ENCODE peak calls at places on chromosomes 13 and 19, in five cellular contexts. O is ovary, U is fibroblast of lung, Z is aorta, X is breast epithelium. A is an unnamed sample.

GRCh38 chr13:75685239-75685697 is 49.1 kb downstream of the LMO7 start:
- DNase-seq in O (no peak), U (peak; percentile 89), Z (no peak), X (peak; percentile 76), A (no peak)

GRCh38 chr13:23578411-23579071 is 8.3 kb downstream of the TNFRSF19 start:
- DNase-seq in O (peak; percentile 83), U (peak; percentile 70), Z (peak; percentile 85), X (peak; percentile 59), A (peak; percentile 75)

GRCh38 chr13:32905864-32906180 is 110.4 kb upstream of the KL start:
- DNase-seq in O (peak; percentile 41), U (peak; percentile 56), Z (peak; percentile 47), X (no peak), A (peak; percentile 10)

GRCh38 chr13:81017525-81018152 is 676.7 kb upstream of the SPRY2 start:
- DNase-seq in O (no peak), U (peak; percentile 27), Z (no peak), X (no peak), A (no peak)

GRCh38 chr19:45023048-45023447 is 15.8 kb upstream of the CLASRP start:
- DNase-seq in O (no peak), U (no peak), Z (no peak), X (no peak), A (no peak)

GRCh38 chr13:44078806-44079378 is 199.2 kb downstream of the LACC1 start:
- DNase-seq in O (no peak), U (no peak), Z (no peak), X (no peak), A (no peak)

GRCh38 chr13:50116430-50116973 is 101.3 kb downstream of the KCNRG start:
- DNase-seq in O (no peak), U (no peak), Z (no peak), X (no peak), A (no peak)

GRCh38 chr19:38388310-38389100 is at the start of gene SPRED3:
- DNase-seq in O (peak; percentile 53), U (peak; percentile 79), Z (peak; percentile 72), X (peak; percentile 37), A (no peak)

GRCh38 chr13:65594255-65594654 is 1635.9 kb downstream of the PCDH9 start:
- DNase-seq in O (no peak), U (peak; percentile 93), Z (no peak), X (no peak), A (no peak)

GRCh38 chr13:30109471-30110135 is 197.7 kb downstream of the KATNAL1 start:
- DNase-seq in O (no peak), U (no peak), Z (no peak), X (no peak), A (no peak)

GRCh38 chr13:30107536-30108136 is 199.7 kb downstream of the KATNAL1 start:
- DNase-seq in O (no peak), U (no peak), Z (peak; percentile 63), X (no peak), A (peak; percentile 17)

GRCh38 chr13:30107126-30107525 is 200.2 kb downstream of the KATNAL1 start:
- DNase-seq in O (no peak), U (no peak), Z (no peak), X (no peak), A (no peak)

GRCh38 chr13:30108913-30109237 is 198.5 kb downstream of the KATNAL1 start:
- DNase-seq in O (no peak), U (no peak), Z (no peak), X (peak; percentile 66), A (peak; percentile 93)

GRCh38 chr13:30108216-30108912 is 199.0 kb downstream of the KATNAL1 start:
- DNase-seq in O (no peak), U (no peak), Z (no peak), X (no peak), A (no peak)
- H3K27ac ChIP-seq in O (no peak overlapping the region), U (no peak overlapping the region), Z (no peak overlapping the region), X (peak overlapping the region; percentile 61), A (peak overlapping the region; percentile 78)

GRCh38 chr13:51588406-51588949 is 4.2 kb downstream of the WDFY2 start:
- DNase-seq in O (no peak), U (no peak), Z (no peak), X (no peak), A (no peak)
- H3K4me3 ChIP-seq in O (no peak overlapping the region), U (no peak overlapping the region), Z (no peak overlapping the region), X (no peak overlapping the region), A (no peak overlapping the region)

GRCh38 chr19:58398545-58398944 is 3.1 kb downstream of the RNF225 start:
- DNase-seq in O (no peak), U (no peak), Z (no peak), X (no peak), A (no peak)

GRCh38 chr19:58399903-58400637 is 4.6 kb downstream of the RNF225 start:
- DNase-seq in O (no peak), U (no peak), Z (peak; percentile 50), X (no peak), A (no peak)

GRCh38 chr19:58397533-58398037 is 2.1 kb downstream of the RNF225 start:
- DNase-seq in O (no peak), U (no peak), Z (peak; percentile 40), X (no peak), A (no peak)

GRCh38 chr19:58396691-58397532 is 1.5 kb downstream of the RNF225 start:
- DNase-seq in O (no peak), U (no peak), Z (peak; percentile 38), X (no peak), A (no peak)

GRCh38 chr19:58398087-58398486 is 2.6 kb downstream of the RNF225 start:
- DNase-seq in O (no peak), U (no peak), Z (no peak), X (no peak), A (no peak)
- H3K27me3 ChIP-seq in O (peaks cover 5% of the 10 kb centered on the region), U (no peaks in the 10 kb centered on the region), Z (no peaks in the 10 kb centered on the region), X (peaks cover 14% of the 10 kb centered on the region), A (peaks cover 29% of the 10 kb centered on the region)

GRCh38 chr13:61204025-61204424 is 211.6 kb downstream of the PCDH20 start:
- DNase-seq in O (no peak), U (no peak), Z (no peak), X (no peak), A (no peak)
- H3K27ac ChIP-seq in O (no peak overlapping the region), U (no peak overlapping the region), Z (no peak overlapping the region), X (no peak overlapping the region), A (no peak overlapping the region)

GRCh38 chr19:2199861-2200623 is 36.1 kb downstream of the PLEKHJ1 start:
- DNase-seq in O (no peak), U (no peak), Z (no peak), X (no peak), A (no peak)

GRCh38 chr19:2199215-2199614 is 35.5 kb downstream of the DOT1L start:
- DNase-seq in O (no peak), U (no peak), Z (no peak), X (no peak), A (no peak)

GRCh38 chr19:2195914-2196313 is 32.2 kb downstream of the DOT1L start:
- DNase-seq in O (no peak), U (no peak), Z (no peak), X (no peak), A (no peak)

GRCh38 chr19:2197270-2197669 is 33.5 kb downstream of the DOT1L start:
- DNase-seq in O (no peak), U (no peak), Z (no peak), X (no peak), A (no peak)

DNA sequence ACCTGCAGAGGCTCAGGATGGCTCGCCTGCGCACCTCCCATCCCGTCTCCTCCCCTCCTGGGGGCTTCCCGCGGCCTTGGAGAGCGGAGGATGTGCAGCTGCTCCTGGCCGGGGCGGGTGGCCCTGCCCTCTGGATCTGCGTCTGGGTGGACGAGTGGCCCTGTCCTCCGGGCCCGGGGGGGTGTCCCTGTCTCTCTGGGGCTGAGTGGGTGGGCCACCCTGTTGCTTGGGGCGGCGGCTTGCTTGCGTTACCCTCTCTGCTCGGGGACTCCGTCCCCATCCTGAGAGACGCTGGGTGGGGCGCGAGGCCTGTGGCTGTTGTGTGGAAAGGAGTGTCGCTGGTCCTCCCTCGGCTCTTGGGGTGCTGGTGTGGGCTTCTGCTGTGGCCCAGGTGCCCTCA is 34.6 kb downstream of the DOT1L start:
- DNase-seq in O (no peak), U (no peak), Z (no peak), X (no peak), A (no peak)
- H3K4me3 ChIP-seq in O (no peak overlapping the region), U (no peak overlapping the region), Z (no peak overlapping the region), X (no peak overlapping the region), A (no peak overlapping the region)

GRCh38 chr19:29275266-29275665 is 62.3 kb upstream of the UQCRFS1 start:
- DNase-seq in O (no peak), U (no peak), Z (no peak), X (no peak), A (no peak)
- H3K27me3 ChIP-seq in O (no peaks in the 10 kb centered on the region), U (no peaks in the 10 kb centered on the region), Z (no peaks in the 10 kb centered on the region), X (peaks cover 21% of the 10 kb centered on the region), A (no peaks in the 10 kb centered on the region)